ENCODE peak calls at places on chromosomes 13 and 19, in six cellular contexts. A is HuH-7; V is stimulated activated CD8-positive, alpha-beta memory T cell treated with anti-CD3 and anti-CD28 coated beads, Interleukin-15, amount 100 ng/mL, for 4 hours; Q is GM12892; O is stimulated activated CD4-positive, alpha-beta T cell treated with anti-CD3 and anti-CD28 coated beads, Interleukin-4, amount 100 ng/mL, for 48 hours; D is GM04504. E is an unnamed sample.

GRCh38 chr13:26007774-26008173 is 44.0 kb downstream of the SHISA2 start:
- DNase-seq in A (no peak), V (no peak), Q (no peak), O (no peak), D (no peak), E (no peak)

GRCh38 chr13:99200433-99201167 is at the start of gene UBAC2:
- DNase-seq in A (peak), V (peak), Q (peak), O (peak), D (peak), E (peak)

GRCh38 chr13:112719556-112719955 is 29.7 kb downstream of the ATP11A start:
- DNase-seq in A (no peak), V (no peak), Q (no peak), O (no peak), D (no peak), E (no peak)

GRCh38 chr19:27705896-27706295 is 1507.1 kb downstream of the UQCRFS1 start:
- DNase-seq in A (no peak), V (no peak), Q (no peak), O (no peak), D (no peak), E (no peak)

GRCh38 chr13:48578516-48579166 is 45.8 kb upstream of the RCBTB2 start:
- DNase-seq in A (no peak), V (no peak), Q (no peak), O (no peak), D (no peak), E (no peak)

GRCh38 chr19:30862876-30863275 is 486.4 kb downstream of the TSHZ3 start:
- DNase-seq in A (no peak), V (no peak), Q (no peak), O (no peak), D (no peak), E (no peak)

GRCh38 chr13:95784891-95785290 is 108.0 kb downstream of the DNAJC3 start:
- DNase-seq in A (no peak), V (no peak), Q (no peak), O (no peak), D (no peak), E (no peak)

GRCh38 chr19:2552859-2553258 is 76.9 kb downstream of the GADD45B start:
- DNase-seq in A (no peak), V (peak), Q (peak), O (peak), D (no peak), E (no peak)

GRCh38 chr19:30708416-30708815 is 336.2 kb downstream of the ZNF536 start:
- DNase-seq in A (no peak), V (no peak), Q (no peak), O (no peak), D (no peak), E (no peak)

GRCh38 chr13:75637101-75637774 is 1.1 kb downstream of the LMO7 start:
- DNase-seq in A (no peak), V (no peak), Q (no peak), O (no peak), D (no peak), E (no peak)

GRCh38 chr13:64471916-64472315 is 2758.2 kb downstream of the PCDH9 start:
- DNase-seq in A (peak), V (no peak), Q (no peak), O (no peak), D (peak), E (no peak)

GRCh38 chr19:35533822-35534521 is 716 bp downstream of the GAPDHS start:
- DNase-seq in A (no peak), V (no peak), Q (no peak), O (no peak), D (no peak), E (no peak)

GRCh38 chr13:89796196-89796595 is 1551.3 kb upstream of the MIR17HG start:
- DNase-seq in A (no peak), V (no peak), Q (no peak), O (no peak), D (no peak), E (no peak)

GRCh38 chr19:10751109-10751972 is 33.5 kb downstream of the DNM2 start:
- DNase-seq in A (no peak), V (no peak), Q (no peak), O (no peak), D (no peak), E (no peak)

GRCh38 chr13:32783067-32783466 is 196.8 kb downstream of the PDS5B start:
- DNase-seq in A (no peak), V (no peak), Q (no peak), O (no peak), D (no peak), E (no peak)

GRCh38 chr19:16447015-16447384 is 24.8 kb downstream of the EPS15L1 start:
- DNase-seq in A (peak), V (peak), Q (no peak), O (no peak), D (peak), E (no peak)

GRCh38 chr19:54392078-54392477 is 23.2 kb upstream of the TTYH1 start:
- DNase-seq in A (no peak), V (no peak), Q (no peak), O (no peak), D (no peak), E (no peak)

GRCh38 chr19:3366761-3367571 is 583 bp downstream of the NFIC start:
- DNase-seq in A (peak), V (no peak), Q (peak), O (no peak), D (no peak), E (no peak)